ENCODE peak calls at places on chromosome 21, in nine cellular contexts. K, O, Y, G, V, P, I, C and X are unnamed samples.

GRCh38 chr21:16194851-16195251 is 465.1 kb downstream of the USP25 start:
- DNase-seq in O (peak; percentile 38), C (no peak), P (no peak), V (no peak), G (no peak), I (peak; percentile 5), K (no peak), Y (no peak), X (no peak)

GRCh38 chr21:15592957-15593356 is 136.8 kb upstream of the USP25 start:
- DNase-seq in G (no peak), I (no peak), Y (no peak), C (no peak), V (no peak), P (no peak), K (no peak), O (no peak), X (no peak)

GRCh38 chr21:41835711-41836154 is 43.4 kb downstream of the PRDM15 start:
- DNase-seq in O (no peak), Y (no peak), C (no peak), V (no peak), K (peak; percentile 50), P (peak; percentile 74), I (no peak), G (no peak), X (no peak)

GRCh38 chr21:38813554-38813953 is 7.8 kb downstream of the ETS2 start:
- DNase-seq in K (no peak), Y (no peak), O (no peak), G (no peak), P (no peak), V (no peak), I (no peak), C (no peak), X (no peak)

GRCh38 chr21:38467911-38468310 is 30.4 kb downstream of the ERG start:
- DNase-seq in C (no peak), O (no peak), K (no peak), I (no peak), G (no peak), V (no peak), P (peak; percentile 62), Y (no peak), X (peak; percentile 52)

GRCh38 chr21:8997011-8997440 is 1524.4 kb upstream of the TPTE start:
- DNase-seq in Y (no peak), G (no peak), I (no peak), K (no peak), P (no peak), V (no peak), C (no peak), O (no peak), X (no peak)

GRCh38 chr21:42160111-42160949 is 58.6 kb upstream of the ABCG1 start:
- DNase-seq in Y (no peak), C (no peak), O (no peak), I (no peak), V (no peak), P (peak; percentile 51), G (peak; percentile 9), K (peak; percentile 44), X (peak; percentile 20)

GRCh38 chr21:36697473-36698159 is 1.3 kb upstream of the SIM2 start:
- DNase-seq in Y (no peak), K (no peak), P (peak; percentile 88), V (no peak), O (no peak), C (no peak), G (peak; percentile 33), I (no peak), X (peak; percentile 76)

GRCh38 chr21:33396966-33397365 is 6.2 kb upstream of the IFNGR2 start:
- DNase-seq in O (no peak), G (no peak), Y (no peak), I (no peak), P (no peak), C (no peak), V (no peak), K (no peak), X (no peak)

GRCh38 chr21:37367301-37367757 is 756 bp downstream of the DYRK1A start:
- DNase-seq in Y (no peak), P (no peak), I (no peak), O (no peak), V (peak; percentile 21), C (no peak), G (peak; percentile 41), K (no peak), X (no peak)

GRCh38 chr21:34762761-34763160 is 94.0 kb downstream of the CLIC6 start:
- DNase-seq in V (no peak), P (no peak), O (no peak), K (peak; percentile 4), C (no peak), Y (no peak), G (no peak), I (no peak), X (no peak)